ENCODE peak calls at places on chromosomes 16 and 17, in seven cellular contexts. Y is MM.1S; R is stimulated activated CD4-positive, alpha-beta T cell treated with anti-CD3 and anti-CD28 coated beads, Interleukin-1b, Interleukin-23, amount 100 ng/mL, for 1 hour; Q is body of pancreas; P is COR-L47; J is T-helper 17 cell; T is activated T-cell treated with anti-CD3 and anti-CD28 coated beads, Interleukin-2, amount 50 U/mL, for 48 hours. K is an unnamed sample.

GRCh38 chr17:32120086-32120485 is 22.2 kb upstream of the RHOT1 start:
- DNase-seq in Y (no peak), R (no peak), Q (no peak), P (peak), J (no peak), T (no peak), K (no peak)

GRCh38 chr16:58329147-58329546 is 34.3 kb upstream of the PRSS54 start:
- DNase-seq in Y (no peak), R (no peak), Q (no peak), P (no peak), J (no peak), T (no peak), K (no peak)

GRCh38 chr16:86083382-86084002 is 184.5 kb downstream of the IRF8 start:
- DNase-seq in Y (no peak), R (no peak), Q (no peak), P (no peak), J (no peak), T (no peak), K (no peak)

GRCh38 chr17:40984226-40984625 is at the start of gene KRT40:
- DNase-seq in Y (no peak), R (no peak), Q (no peak), P (no peak), J (no peak), T (no peak), K (no peak)

GRCh38 chr17:9206989-9207317 is 185.6 kb downstream of the NTN1 start:
- DNase-seq in Y (no peak), R (no peak), Q (no peak), P (no peak), J (no peak), T (no peak), K (no peak)

GRCh38 chr17:17750881-17751280 is 69.6 kb downstream of the RAI1 start:
- DNase-seq in Y (no peak), R (no peak), Q (no peak), P (no peak), J (no peak), T (peak), K (peak)

GRCh38 chr17:17710728-17711541 is 29.7 kb downstream of the RAI1 start:
- DNase-seq in Y (no peak), R (no peak), Q (peak), P (no peak), J (no peak), T (no peak), K (no peak)

GRCh38 chr17:69828087-69828486 is 246.9 kb upstream of the KCNJ16 start:
- DNase-seq in Y (no peak), R (no peak), Q (peak), P (no peak), J (no peak), T (no peak), K (no peak)

GRCh38 chr17:50631908-50632571 is 2.6 kb upstream of the ABCC3 start:
- DNase-seq in Y (no peak), R (no peak), Q (no peak), P (no peak), J (no peak), T (no peak), K (no peak)

GRCh38 chr17:1986783-1987451 is 38.2 kb downstream of the RTN4RL1 start:
- DNase-seq in Y (no peak), R (no peak), Q (no peak), P (no peak), J (no peak), T (no peak), K (no peak)

GRCh38 chr16:3716831-3717234 is 491 bp downstream of the TRAP1 start:
- DNase-seq in Y (peak), R (peak), Q (peak), P (peak), J (no peak), T (no peak), K (peak)

GRCh38 chr17:78789149-78789662 is 7.1 kb upstream of the CYTH1 start:
- DNase-seq in Y (no peak), R (no peak), Q (peak), P (peak), J (no peak), T (no peak), K (no peak)

GRCh38 chr17:50466371-50467113 is 2.1 kb downstream of the CHAD start:
- DNase-seq in Y (no peak), R (no peak), Q (no peak), P (no peak), J (no peak), T (no peak), K (no peak)

GRCh38 chr17:75105269-75106080 is 4.3 kb upstream of the ARMC7 start:
- DNase-seq in Y (peak), R (no peak), Q (peak), P (peak), J (no peak), T (peak), K (peak)

GRCh38 chr17:75753514-75754377 is 11.2 kb downstream of the GALK1 start:
- DNase-seq in Y (peak), R (peak), Q (peak), P (no peak), J (peak), T (peak), K (peak)

GRCh38 chr16:58515871-58516767 is 802 bp downstream of the SETD6 start:
- DNase-seq in Y (peak), R (no peak), Q (peak), P (peak), J (peak), T (peak), K (peak)

GRCh38 chr16:67015317-67015731 is 13.6 kb upstream of the CBFB start:
- DNase-seq in Y (no peak), R (no peak), Q (no peak), P (no peak), J (no peak), T (no peak), K (no peak)

GRCh38 chr16:29320274-29320999 is 86.1 kb downstream of the NPIPB11 start:
- DNase-seq in Y (no peak), R (no peak), Q (no peak), P (no peak), J (no peak), T (no peak), K (no peak)

GRCh38 chr16:67805718-67806427 is 487 bp downstream of the RANBP10 start:
- DNase-seq in Y (no peak), R (no peak), Q (no peak), P (no peak), J (no peak), T (no peak), K (no peak)

GRCh38 chr16:58502217-58502921 is 2.4 kb downstream of the NDRG4 start:
- DNase-seq in Y (no peak), R (no peak), Q (peak), P (no peak), J (no peak), T (peak), K (no peak)

GRCh38 chr17:76198702-76199101 is 41.6 kb downstream of the RNF157 start:
- DNase-seq in Y (no peak), R (no peak), Q (no peak), P (no peak), J (no peak), T (no peak), K (no peak)

GRCh38 chr17:7224661-7225111 is 4.9 kb downstream of the ACADVL start:
- DNase-seq in Y (no peak), R (no peak), Q (no peak), P (no peak), J (no peak), T (no peak), K (no peak)

GRCh38 chr17:39517224-39517623 is 55.9 kb downstream of the CDK12 start:
- DNase-seq in Y (no peak), R (no peak), Q (no peak), P (no peak), J (no peak), T (no peak), K (no peak)

GRCh38 chr17:74447628-74448159 is 15.8 kb downstream of the GPRC5C start:
- DNase-seq in Y (no peak), R (no peak), Q (no peak), P (no peak), J (no peak), T (no peak), K (no peak)

GRCh38 chr17:38674013-38674748 is 576 bp downstream of the EPOP start:
- DNase-seq in Y (peak), R (no peak), Q (peak), P (no peak), J (no peak), T (peak), K (peak)

GRCh38 chr17:61314368-61315078 is 85.1 kb upstream of the TBX2 start:
- DNase-seq in Y (no peak), R (no peak), Q (no peak), P (no peak), J (no peak), T (no peak), K (no peak)

GRCh38 chr17:66747561-66748275 is 87.2 kb upstream of the CACNG5 start:
- DNase-seq in Y (no peak), R (no peak), Q (no peak), P (peak), J (no peak), T (no peak), K (no peak)

GRCh38 chr17:70624208-70624607 is 454.9 kb downstream of the KCNJ2 start:
- DNase-seq in Y (no peak), R (no peak), Q (no peak), P (no peak), J (no peak), T (no peak), K (no peak)

GRCh38 chr17:80349437-80350160 is 65.4 kb upstream of the ENDOV start:
- DNase-seq in Y (no peak), R (no peak), Q (no peak), P (no peak), J (no peak), T (no peak), K (no peak)

K was measured in activated CD4-positive, alpha-beta T cell treated with anti-CD3 and anti-CD28 coated beads, Interleukin-2, amount 50 U/mL, for 48 hours.